ENCODE peak calls at places on chromosomes 12 and 14, in ten cellular contexts. One of them, this sample, is unnamed.

GRCh38 chr12:120453977-120454376 is 7.7 kb downstream of the GATC start:
- DNase-seq in retinal pigment epithelial cell: no peak
- DNase-seq in WERI-Rb-1: no peak
- DNase-seq in pancreas: no peak
- DNase-seq in testis: no peak
- DNase-seq in PC-9: no peak
- DNase-seq in prostate gland: no peak
- DNase-seq in PC-3: peak
- DNase-seq in heart right ventricle: no peak
- DNase-seq in AG09309: no peak
- DNase-seq in this sample: no peak

GRCh38 chr14:64137657-64138290 is 156.4 kb downstream of the ESR2 start:
- DNase-seq in WERI-Rb-1: no peak
- DNase-seq in AG09309: no peak
- DNase-seq in PC-3: peak
- DNase-seq in pancreas: no peak
- DNase-seq in heart right ventricle: no peak
- DNase-seq in testis: peak
- DNase-seq in prostate gland: peak
- DNase-seq in PC-9: no peak
- DNase-seq in retinal pigment epithelial cell: no peak
- DNase-seq in this sample: no peak

GRCh38 chr12:69239922-69240624 is 704 bp downstream of the CPSF6 start:
- DNase-seq in heart right ventricle: peak
- DNase-seq in testis: peak
- DNase-seq in AG09309: no peak
- DNase-seq in WERI-Rb-1: peak
- DNase-seq in pancreas: peak
- DNase-seq in prostate gland: peak
- DNase-seq in PC-3: peak
- DNase-seq in PC-9: no peak
- DNase-seq in retinal pigment epithelial cell: no peak
- DNase-seq in this sample: no peak

GRCh38 chr14:100504372-100505078 is 82.7 kb downstream of the BEGAIN start:
- DNase-seq in AG09309: no peak
- DNase-seq in pancreas: no peak
- DNase-seq in PC-9: no peak
- DNase-seq in PC-3: peak
- DNase-seq in heart right ventricle: no peak
- DNase-seq in retinal pigment epithelial cell: no peak
- DNase-seq in WERI-Rb-1: no peak
- DNase-seq in prostate gland: no peak
- DNase-seq in testis: no peak
- DNase-seq in this sample: no peak

GRCh38 chr14:35229495-35230089 is 62.6 kb upstream of the PSMA6 start:
- DNase-seq in retinal pigment epithelial cell: no peak
- DNase-seq in PC-3: peak
- DNase-seq in pancreas: no peak
- DNase-seq in PC-9: no peak
- DNase-seq in AG09309: no peak
- DNase-seq in WERI-Rb-1: no peak
- DNase-seq in testis: no peak
- DNase-seq in prostate gland: no peak
- DNase-seq in heart right ventricle: no peak
- DNase-seq in this sample: no peak

GRCh38 chr14:94946244-94946643 is 176.3 kb upstream of the GSC start:
- DNase-seq in PC-9: no peak
- DNase-seq in heart right ventricle: no peak
- DNase-seq in prostate gland: no peak
- DNase-seq in pancreas: no peak
- DNase-seq in PC-3: no peak
- DNase-seq in WERI-Rb-1: no peak
- DNase-seq in retinal pigment epithelial cell: no peak
- DNase-seq in AG09309: no peak
- DNase-seq in testis: no peak
- DNase-seq in this sample: no peak

GRCh38 chr12:51262758-51263177 is 7.4 kb downstream of the SMAGP start:
- DNase-seq in heart right ventricle: no peak
- DNase-seq in pancreas: peak
- DNase-seq in PC-3: peak
- DNase-seq in retinal pigment epithelial cell: no peak
- DNase-seq in prostate gland: peak
- DNase-seq in PC-9: no peak
- DNase-seq in WERI-Rb-1: peak
- DNase-seq in testis: peak
- DNase-seq in AG09309: no peak
- DNase-seq in this sample: peak

GRCh38 chr12:50326636-50327284 is 43.4 kb upstream of the LIMA1 start:
- DNase-seq in WERI-Rb-1: no peak
- DNase-seq in AG09309: no peak
- DNase-seq in pancreas: no peak
- DNase-seq in heart right ventricle: no peak
- DNase-seq in testis: no peak
- DNase-seq in PC-3: peak
- DNase-seq in PC-9: peak
- DNase-seq in prostate gland: peak
- DNase-seq in retinal pigment epithelial cell: peak
- DNase-seq in this sample: no peak

GRCh38 chr12:130097798-130098255 is 64.4 kb upstream of the FZD10 start:
- DNase-seq in heart right ventricle: no peak
- DNase-seq in AG09309: no peak
- DNase-seq in WERI-Rb-1: no peak
- DNase-seq in PC-3: peak
- DNase-seq in pancreas: no peak
- DNase-seq in PC-9: no peak
- DNase-seq in retinal pigment epithelial cell: no peak
- DNase-seq in prostate gland: peak
- DNase-seq in testis: no peak
- DNase-seq in this sample: no peak

GRCh38 chr14:37590096-37590809 is 4.8 kb downstream of the FOXA1 start:
- DNase-seq in PC-9: no peak
- DNase-seq in PC-3: peak
- DNase-seq in heart right ventricle: no peak
- DNase-seq in AG09309: no peak
- DNase-seq in testis: no peak
- DNase-seq in WERI-Rb-1: no peak
- DNase-seq in prostate gland: no peak
- DNase-seq in retinal pigment epithelial cell: no peak
- DNase-seq in pancreas: no peak
- DNase-seq in this sample: no peak

GRCh38 chr14:37590810-37591139 is 4.3 kb downstream of the FOXA1 start:
- DNase-seq in WERI-Rb-1: no peak
- DNase-seq in heart right ventricle: no peak
- DNase-seq in testis: no peak
- DNase-seq in prostate gland: no peak
- DNase-seq in AG09309: no peak
- DNase-seq in retinal pigment epithelial cell: no peak
- DNase-seq in pancreas: no peak
- DNase-seq in PC-3: peak
- DNase-seq in PC-9: no peak
- DNase-seq in this sample: no peak

GRCh38 chr14:37592288-37593274 is 2.5 kb downstream of the FOXA1 start:
- DNase-seq in pancreas: peak
- DNase-seq in PC-3: peak
- DNase-seq in heart right ventricle: peak
- DNase-seq in AG09309: no peak
- DNase-seq in PC-9: no peak
- DNase-seq in WERI-Rb-1: no peak
- DNase-seq in prostate gland: no peak
- DNase-seq in testis: no peak
- DNase-seq in retinal pigment epithelial cell: no peak
- DNase-seq in this sample: no peak

GRCh38 chr14:37591311-37591940 is 3.6 kb downstream of the FOXA1 start:
- DNase-seq in retinal pigment epithelial cell: no peak
- DNase-seq in prostate gland: peak
- DNase-seq in WERI-Rb-1: no peak
- DNase-seq in testis: no peak
- DNase-seq in pancreas: no peak
- DNase-seq in AG09309: no peak
- DNase-seq in heart right ventricle: peak
- DNase-seq in PC-9: no peak
- DNase-seq in PC-3: peak
- DNase-seq in this sample: no peak

GRCh38 chr14:37591941-37592287 is 3.1 kb downstream of the FOXA1 start:
- DNase-seq in PC-3: peak
- DNase-seq in heart right ventricle: no peak
- DNase-seq in PC-9: peak
- DNase-seq in prostate gland: no peak
- DNase-seq in pancreas: peak
- DNase-seq in retinal pigment epithelial cell: no peak
- DNase-seq in AG09309: no peak
- DNase-seq in testis: peak
- DNase-seq in WERI-Rb-1: no peak
- DNase-seq in this sample: no peak
- H3K4me3 ChIP-seq in PC-3: peak
- H3K4me3 ChIP-seq in heart right ventricle: no peak
- H3K4me3 ChIP-seq in PC-9: peak
- H3K4me3 ChIP-seq in prostate gland: peak
- H3K4me3 ChIP-seq in pancreas: no peak
- H3K4me3 ChIP-seq in retinal pigment epithelial cell: no peak
- H3K4me3 ChIP-seq in AG09309: no peak
- H3K4me3 ChIP-seq in testis: peak
- H3K4me3 ChIP-seq in WERI-Rb-1: no peak
- H3K4me3 ChIP-seq in this sample: no peak

GRCh38 chr12:30863839-30864238 is 62.7 kb upstream of the TSPAN11 start:
- DNase-seq in testis: no peak
- DNase-seq in WERI-Rb-1: no peak
- DNase-seq in retinal pigment epithelial cell: no peak
- DNase-seq in pancreas: no peak
- DNase-seq in PC-3: no peak
- DNase-seq in prostate gland: no peak
- DNase-seq in heart right ventricle: no peak
- DNase-seq in PC-9: peak
- DNase-seq in AG09309: no peak
- DNase-seq in this sample: no peak
- TF ChIP-seq CTCF in testis: no peak
- TF ChIP-seq CTCF in WERI-Rb-1: no peak
- TF ChIP-seq CTCF in retinal pigment epithelial cell: no peak
- TF ChIP-seq CTCF in pancreas: no peak
- TF ChIP-seq CTCF in PC-3: no peak
- TF ChIP-seq CTCF in prostate gland: no peak
- TF ChIP-seq CTCF in heart right ventricle: no peak
- TF ChIP-seq CTCF in PC-9: no peak
- TF ChIP-seq CTCF in AG09309: no peak
- TF ChIP-seq CTCF in this sample: no peak

DNA sequence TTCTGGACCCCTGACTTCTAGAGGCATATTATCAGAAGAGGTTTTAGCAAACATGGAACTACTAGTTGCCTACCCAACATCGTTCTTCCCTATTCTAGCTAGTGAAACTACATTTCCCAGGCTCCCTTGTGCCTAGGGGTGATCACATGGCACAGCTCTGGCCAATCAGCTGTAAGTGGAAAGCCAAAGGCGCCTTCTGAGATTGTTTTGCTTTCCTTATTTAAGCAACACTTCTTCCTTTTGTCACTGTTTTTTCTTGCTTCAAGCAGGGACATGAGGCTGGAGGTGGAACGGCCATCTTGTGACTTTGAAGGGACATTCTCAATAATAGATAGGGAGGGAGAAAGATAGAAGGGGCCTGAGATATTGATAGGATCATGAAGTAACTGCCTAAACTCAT is 136.7 kb downstream of the ZNF664 start:
- DNase-seq in prostate gland: no peak
- DNase-seq in PC-3: peak
- DNase-seq in AG09309: no peak
- DNase-seq in heart right ventricle: no peak
- DNase-seq in retinal pigment epithelial cell: no peak
- DNase-seq in testis: peak
- DNase-seq in WERI-Rb-1: no peak
- DNase-seq in PC-9: no peak
- DNase-seq in pancreas: no peak
- DNase-seq in this sample: no peak
- H3K4me3 ChIP-seq in prostate gland: no peak
- H3K4me3 ChIP-seq in PC-3: no peak
- H3K4me3 ChIP-seq in AG09309: no peak
- H3K4me3 ChIP-seq in heart right ventricle: no peak
- H3K4me3 ChIP-seq in retinal pigment epithelial cell: no peak
- H3K4me3 ChIP-seq in testis: no peak
- H3K4me3 ChIP-seq in WERI-Rb-1: no peak
- H3K4me3 ChIP-seq in PC-9: no peak
- H3K4me3 ChIP-seq in pancreas: no peak
- H3K4me3 ChIP-seq in this sample: no peak

DNA sequence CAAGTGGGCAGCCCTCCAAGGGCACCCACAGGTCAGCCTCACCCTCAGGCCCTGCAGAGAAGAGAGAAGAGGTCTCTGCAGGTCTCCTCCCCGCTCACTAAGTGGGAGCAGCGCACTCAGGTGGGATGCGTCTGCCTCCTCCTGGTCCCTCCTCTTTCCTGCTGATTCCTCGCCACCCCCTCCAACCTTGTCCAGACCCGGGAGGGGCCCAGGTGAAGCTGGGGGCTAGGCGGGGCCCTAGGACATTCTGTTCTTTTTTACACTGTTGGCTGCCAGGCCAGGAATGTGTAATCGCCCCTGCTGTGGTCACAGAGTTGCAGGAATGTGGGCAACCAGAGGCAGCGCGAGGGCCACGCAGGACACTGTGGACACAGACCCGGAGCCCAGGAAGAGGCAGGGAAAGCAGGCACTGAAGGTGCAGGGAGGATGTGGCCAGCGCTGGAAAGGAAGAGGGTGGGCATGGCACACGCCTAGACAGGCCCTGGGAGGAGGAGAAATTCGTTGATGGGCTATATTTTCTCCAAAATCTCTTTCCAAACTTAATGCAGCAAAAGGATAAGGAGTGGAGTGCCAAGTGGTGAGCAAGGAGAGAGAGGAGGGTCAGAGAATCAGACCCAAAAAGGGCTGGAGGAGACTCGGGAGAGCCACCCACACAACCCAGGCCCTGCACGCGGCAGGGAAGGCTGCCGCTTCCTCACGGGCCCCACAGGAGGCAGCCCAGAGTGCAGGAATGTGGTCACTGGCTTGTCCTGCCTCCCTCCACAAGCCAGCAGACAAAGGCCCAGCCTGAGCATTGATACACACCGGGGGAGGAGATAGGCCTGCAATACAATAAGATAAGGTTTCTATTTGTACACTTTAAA is 947 bp upstream of the SCNN1A start:
- DNase-seq in PC-9: peak
- DNase-seq in testis: peak
- DNase-seq in heart right ventricle: no peak
- DNase-seq in pancreas: peak
- DNase-seq in prostate gland: peak
- DNase-seq in AG09309: no peak
- DNase-seq in retinal pigment epithelial cell: peak
- DNase-seq in PC-3: no peak
- DNase-seq in WERI-Rb-1: no peak
- DNase-seq in this sample: no peak
- TF ChIP-seq CTCF in PC-9: peak
- TF ChIP-seq CTCF in testis: peak
- TF ChIP-seq CTCF in heart right ventricle: peak
- TF ChIP-seq CTCF in pancreas: no peak
- TF ChIP-seq CTCF in prostate gland: no peak
- TF ChIP-seq CTCF in AG09309: peak
- TF ChIP-seq CTCF in retinal pigment epithelial cell: peak
- TF ChIP-seq CTCF in PC-3: no peak
- TF ChIP-seq CTCF in WERI-Rb-1: peak
- TF ChIP-seq CTCF in this sample: peak

This sample was measured in epithelial cell of proximal tubule.